ENCODE peak calls at places on chromosomes 6 and 20, in four cellular contexts. N, R, J and M are unnamed samples.

GRCh38 chr6:139194740-139195139 is 59.9 kb downstream of the HECA start:
- DNase-seq in J (no peak), R (no peak), N (no peak), M (no peak)

GRCh38 chr6:9292975-9293374 is 857.6 kb upstream of the SLC35B3 start:
- DNase-seq in J (no peak), R (no peak), N (peak; percentile 57), M (no peak)

GRCh38 chr6:37626915-37627314 is 70.8 kb downstream of the MDGA1 start:
- DNase-seq in N (no peak), J (no peak), R (no peak), M (no peak)

GRCh38 chr20:48195121-48195870 is 410.0 kb upstream of the SULF2 start:
- DNase-seq in R (no peak), J (no peak), N (no peak), M (no peak)

GRCh38 chr6:15437090-15437489 is 191.2 kb downstream of the JARID2 start:
- DNase-seq in R (no peak), N (no peak), J (no peak), M (no peak)

GRCh38 chr6:163490826-163491577 is 76.5 kb downstream of the QKI start:
- DNase-seq in J (no peak), R (no peak), N (peak; percentile 50), M (no peak)

GRCh38 chr6:160520043-160520904 is 143.8 kb downstream of the LPA start:
- DNase-seq in N (peak; percentile 46), J (peak; percentile 80), R (no peak), M (peak; percentile 83)

GRCh38 chr6:159941286-159942113 is 27.4 kb upstream of the IGF2R start:
- DNase-seq in N (peak; percentile 83), J (no peak), R (no peak), M (no peak)

GRCh38 chr20:63911171-63911570 is 16.2 kb downstream of the DNAJC5 start:
- DNase-seq in N (no peak), J (no peak), R (no peak), M (no peak)

GRCh38 chr6:97697450-97697849 is 414.4 kb upstream of the MMS22L start:
- DNase-seq in J (no peak), R (no peak), N (peak; percentile 86), M (no peak)

GRCh38 chr6:52475307-52475706 is 55.2 kb downstream of the EFHC1 start:
- DNase-seq in R (no peak), J (no peak), N (peak; percentile 46), M (no peak)

GRCh38 chr6:85620308-85620707 is 22.4 kb downstream of the SYNCRIP start:
- DNase-seq in R (no peak), N (peak; percentile 39), J (no peak), M (no peak)

GRCh38 chr6:131061041-131061770 is 1.8 kb downstream of the EPB41L2 start:
- DNase-seq in R (no peak), J (no peak), N (peak; percentile 57), M (no peak)

GRCh38 chr6:116564921-116565872 is 6.1 kb upstream of the RWDD1 start:
- DNase-seq in R (peak; percentile 92), J (no peak), N (no peak), M (no peak)

GRCh38 chr6:1864496-1864895 is 254.8 kb downstream of the FOXC1 start:
- DNase-seq in J (no peak), R (no peak), N (peak; percentile 37), M (no peak)

GRCh38 chr20:19644085-19644484 is 114.0 kb upstream of the RIN2 start:
- DNase-seq in R (no peak), N (no peak), J (no peak), M (no peak)

GRCh38 chr6:139881251-139881650 is 506.8 kb upstream of the CITED2 start:
- DNase-seq in J (no peak), N (no peak), R (no peak), M (no peak)

GRCh38 chr6:137998461-137999019 is 108.7 kb downstream of the PERP start:
- DNase-seq in J (no peak), R (no peak), N (no peak), M (no peak)

GRCh38 chr20:8932192-8933150 is 136.4 kb upstream of the PLCB4 start:
- DNase-seq in N (peak; percentile 37), R (no peak), J (no peak), M (no peak)

GRCh38 chr20:35490736-35491181 is 35.4 kb downstream of the CEP250 start:
- DNase-seq in N (no peak), R (no peak), J (no peak), M (no peak)

GRCh38 chr6:106014930-106015329 is 71.2 kb upstream of the PRDM1 start:
- DNase-seq in N (no peak), R (no peak), J (peak; percentile 45), M (no peak)

GRCh38 chr6:169896826-169897456 is 145.5 kb downstream of the ERMARD start:
- DNase-seq in J (no peak), R (peak; percentile 33), N (no peak), M (no peak)

GRCh38 chr20:62363920-62364851 is 2.9 kb downstream of the LAMA5 start:
- DNase-seq in N (no peak), J (peak; percentile 60), R (no peak), M (no peak)
- TF ChIP-seq CTCF in N (no peak), J (no peak), R (no peak), M (no peak)

GRCh38 chr20:57622201-57622570 is 2.0 kb upstream of the ZBP1 start:
- DNase-seq in J (no peak), N (no peak), R (no peak), M (no peak)

GRCh38 chr20:57624124-57624523 is 3.9 kb upstream of the ZBP1 start:
- DNase-seq in N (no peak), J (no peak), R (no peak), M (no peak)

GRCh38 chr20:57621426-57622200 is 1.4 kb upstream of the ZBP1 start:
- DNase-seq in N (no peak), R (no peak), J (no peak), M (no peak)

GRCh38 chr20:57620999-57621398 is 773 bp upstream of the ZBP1 start:
- DNase-seq in N (no peak), J (no peak), R (no peak), M (no peak)

GRCh38 chr20:57622579-57623381 is 2.6 kb upstream of the ZBP1 start:
- DNase-seq in N (peak; percentile 71), J (peak; percentile 77), R (no peak), M (peak; percentile 66)
- TF ChIP-seq CTCF in N (peak; percentile 92), J (peak; percentile 93), R (peak; percentile 83), M (peak; percentile 80)

DNA sequence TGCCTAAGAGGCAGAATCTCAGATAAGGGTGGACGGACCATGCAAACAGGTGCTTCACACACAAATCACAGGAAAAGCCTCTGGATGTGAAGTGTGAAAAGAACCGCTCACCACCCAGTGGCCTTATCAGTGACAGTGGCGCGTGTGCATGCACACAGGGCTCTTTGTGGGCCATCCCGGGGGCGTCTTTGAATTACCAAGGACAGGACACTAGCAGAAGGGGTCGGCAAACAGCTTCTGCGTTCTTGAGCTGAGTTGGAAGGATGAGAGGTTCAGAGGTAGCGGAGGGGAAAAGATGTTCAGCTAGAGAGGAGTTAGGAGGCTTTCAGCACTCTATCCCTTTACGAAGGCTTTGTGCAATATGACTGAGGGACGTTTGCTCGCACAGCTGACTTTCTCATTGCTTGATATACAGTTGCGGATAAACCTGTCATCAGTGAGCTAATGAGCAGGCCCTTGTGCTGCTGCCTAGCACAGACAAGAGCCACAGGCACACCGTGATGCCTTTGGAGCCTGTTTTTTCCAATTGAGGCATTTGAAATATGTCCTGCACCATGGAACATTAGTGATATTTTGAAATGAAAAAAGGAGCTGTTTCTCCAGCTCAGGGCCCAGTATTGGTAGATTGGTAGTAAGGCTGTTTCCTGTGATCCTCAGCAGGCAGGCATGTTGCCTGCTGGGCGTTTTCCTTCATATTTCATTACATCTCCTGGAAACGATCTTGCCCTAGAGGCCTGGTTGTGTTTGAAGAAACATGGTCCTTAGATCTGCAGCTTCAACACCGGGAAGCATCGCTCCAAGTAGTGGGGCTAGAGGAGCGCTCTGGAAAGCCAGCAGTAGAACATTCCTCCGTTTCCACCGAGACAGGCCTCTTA is 83.2 kb downstream of the IYD start:
- DNase-seq in J (no peak), R (no peak), N (no peak), M (no peak)
- TF ChIP-seq CTCF in J (no peak), R (no peak), N (no peak), M (no peak)

GRCh38 chr20:1474817-1475603 is 8.4 kb upstream of the NSFL1C start:
- DNase-seq in J (no peak), N (no peak), R (no peak), M (no peak)
- TF ChIP-seq CTCF in J (peak; percentile 34), N (peak; percentile 15), R (no peak), M (no peak)

GRCh38 chr6:87391334-87391733 is 16.4 kb upstream of the CFAP206 start:
- DNase-seq in R (no peak), N (peak; percentile 50), J (peak; percentile 68), M (peak; percentile 13)
- TF ChIP-seq CTCF in R (peak; percentile 59), N (peak; percentile 62), J (peak; percentile 76), M (peak; percentile 70)